ENCODE peak calls at places on chromosomes 6 and 20, in seven cellular contexts. R is fibroblast of lung, L is HCT116, G is neural progenitor cell, A is adrenal gland, E is kidney, I is stomach. X is an unnamed sample. For H3K36me3, the result is how much of the 10 kb centered on the place peaks cover.

GRCh38 chr20:53843645-53844044 is 226.7 kb downstream of the BCAS1 start:
- DNase-seq in L (no peak), G (no peak), R (no peak), A (no peak), E (no peak), I (no peak), X (no peak)

GRCh38 chr20:38132910-38133501 is 32.1 kb downstream of the TGM2 start:
- DNase-seq in A (no peak), R (no peak), E (peak), I (no peak), G (no peak), L (no peak), X (no peak)

GRCh38 chr6:4560225-4561077 is 215.8 kb upstream of the CDYL start:
- DNase-seq in R (no peak), A (no peak), E (no peak), L (no peak), G (no peak), I (no peak), X (no peak)

GRCh38 chr6:31498748-31499147 is 803 bp downstream of the MICB start:
- DNase-seq in A (peak), E (no peak), I (no peak), R (peak), L (no peak), G (peak), X (no peak)

GRCh38 chr6:16827627-16828026 is 66.4 kb upstream of the ATXN1 start:
- DNase-seq in G (no peak), L (no peak), I (no peak), A (no peak), E (no peak), R (no peak), X (no peak)

GRCh38 chr6:81896561-81896960 is 144.1 kb upstream of the TENT5A start:
- DNase-seq in I (no peak), G (no peak), R (peak), L (no peak), E (no peak), A (no peak), X (no peak)

GRCh38 chr6:40440083-40440482 is 147.1 kb downstream of the LRFN2 start:
- DNase-seq in E (no peak), G (no peak), A (no peak), L (no peak), I (no peak), R (no peak), X (no peak)

GRCh38 chr6:69631552-69632346 is 165.1 kb downstream of the LMBRD1 start:
- DNase-seq in E (no peak), L (no peak), G (peak), I (no peak), A (no peak), R (peak), X (no peak)

GRCh38 chr6:166476061-166476591 is 93.4 kb upstream of the MPC1 start:
- DNase-seq in E (peak), G (no peak), L (no peak), R (no peak), A (no peak), I (no peak), X (no peak)

GRCh38 chr20:707711-708110 is 32.1 kb upstream of the SCRT2 start:
- DNase-seq in G (no peak), A (no peak), I (peak), R (no peak), L (no peak), E (peak), X (no peak)

GRCh38 chr6:92559002-92559401 is 860.4 kb downstream of the EPHA7 start:
- DNase-seq in E (no peak), L (no peak), R (no peak), I (no peak), G (no peak), A (no peak), X (no peak)

GRCh38 chr6:140921366-140922226 is 1211.1 kb upstream of the GJE1 start:
- DNase-seq in E (no peak), L (peak), R (peak), G (peak), I (no peak), A (peak), X (peak)

GRCh38 chr20:45104786-45105185 is 3.9 kb upstream of the KCNS1 start:
- DNase-seq in G (no peak), R (peak), A (no peak), L (no peak), E (no peak), I (no peak), X (no peak)

GRCh38 chr6:117441824-117442264 is 16.1 kb upstream of the ROS1 start:
- DNase-seq in G (no peak), L (no peak), A (no peak), I (no peak), R (peak), E (no peak), X (no peak)
- H3K4me3 ChIP-seq in G (no peak), L (no peak), A (no peak), I (no peak), R (no peak), E (no peak), X (no peak)

GRCh38 chr20:56451056-56451765 is 17.2 kb upstream of the RTF2 start:
- DNase-seq in L (no peak), I (no peak), E (no peak), G (no peak), A (no peak), R (no peak), X (no peak)
- H3K36me3 ChIP-seq in L (under half), I (under half), E (under half), G (under half), A (under half), R (under half), X (under half)

GRCh38 chr6:21597243-21597682 is 3.7 kb downstream of the SOX4 start:
- DNase-seq in E (no peak), R (no peak), I (no peak), G (no peak), L (no peak), A (no peak), X (no peak)
- TF ChIP-seq CTCF in E (no peak), R (no peak), I (no peak), G (no peak), L (no peak), A (peak), X (no peak)

GRCh38 chr20:63848003-63848911 is 13.0 kb upstream of the ABHD16B start:
- DNase-seq in L (no peak), A (no peak), R (no peak), G (no peak), E (no peak), I (no peak), X (no peak)
- H3K4me3 ChIP-seq in L (no peak), A (no peak), R (no peak), G (no peak), E (no peak), I (no peak), X (no peak)

GRCh38 chr20:49478754-49479689 is 3.4 kb downstream of the KCNB1 start:
- DNase-seq in R (no peak), E (no peak), A (no peak), I (no peak), L (no peak), G (no peak), X (no peak)

GRCh38 chr20:49478266-49478665 is 4.2 kb downstream of the KCNB1 start:
- DNase-seq in G (no peak), A (no peak), R (no peak), I (no peak), L (no peak), E (no peak), X (no peak)

GRCh38 chr20:49480236-49480635 is 2.2 kb downstream of the KCNB1 start:
- DNase-seq in R (no peak), I (no peak), E (no peak), A (no peak), G (peak), L (no peak), X (no peak)

GRCh38 chr20:49481116-49481515 is 1.4 kb downstream of the KCNB1 start:
- DNase-seq in E (no peak), I (no peak), R (no peak), A (no peak), G (no peak), L (no peak), X (no peak)

DNA sequence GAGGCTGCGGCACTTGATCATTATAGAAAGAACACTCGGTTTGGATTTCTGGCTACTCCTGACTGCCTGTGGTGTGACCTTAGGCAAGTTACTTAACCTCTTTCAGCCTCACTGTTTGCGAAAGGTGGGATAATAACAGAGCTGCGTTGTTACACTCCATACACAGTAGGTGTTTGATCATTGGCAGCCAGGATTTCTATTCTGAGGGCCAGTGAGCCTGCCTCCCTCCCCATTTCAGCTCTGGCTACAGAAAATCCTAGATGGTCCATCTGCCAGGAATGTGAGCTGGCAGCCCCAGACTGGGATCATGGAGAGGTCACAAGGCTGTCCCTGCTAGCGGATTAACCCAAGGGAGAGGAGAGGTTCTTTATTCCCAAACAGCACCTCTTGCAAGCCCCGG is 2.7 kb downstream of the KCNB1 start:
- DNase-seq in R (no peak), L (no peak), E (no peak), A (no peak), G (peak), I (no peak), X (no peak)
- H3K36me3 ChIP-seq in R (under half), L (under half), E (under half), A (under half), G (under half), I (under half), X (under half)

DNA sequence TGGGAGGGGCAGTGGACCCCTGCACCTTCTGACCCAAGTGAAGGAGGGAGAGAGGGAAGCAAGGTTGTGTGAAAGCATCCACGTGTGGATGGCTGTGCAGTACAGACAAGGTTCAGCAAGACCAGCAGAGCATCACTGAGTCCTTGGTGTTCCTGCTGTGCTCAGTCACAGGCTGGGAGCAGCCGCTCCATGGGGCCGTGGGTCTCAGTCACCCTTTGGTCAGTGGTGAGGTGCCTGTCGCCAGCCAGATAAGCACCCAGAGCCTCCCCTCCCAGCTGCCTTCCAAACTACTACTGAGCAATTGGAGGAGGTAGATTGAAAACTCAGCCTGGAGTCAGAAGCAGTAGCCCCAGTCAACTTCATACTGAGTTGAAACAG is 218.9 kb downstream of the SLC24A3 start:
- DNase-seq in E (no peak), A (no peak), L (no peak), I (no peak), R (no peak), G (no peak), X (no peak)
- TF ChIP-seq CTCF in E (no peak), A (no peak), L (no peak), I (no peak), R (no peak), G (no peak), X (no peak)

X was measured in BJ.